ENCODE peak calls at places on chromosomes 1 and 21, in ten cellular contexts. W is NT2/D1; R is H9; E is transverse colon; F is naive thymus-derived CD4-positive, alpha-beta T cell; B is adipocyte; J is AG04450; P is colonic mucosa; Q is sigmoid colon; S is Caco-2. V is an unnamed sample.
A peak's percentile ranks its signal among the peaks of the same experiment; 100 is the strongest.

GRCh38 chr1:206450271-206450670 is 20.0 kb upstream of the IKBKE start:
- DNase-seq in Q (no peak), J (no peak), W (no peak), E (no peak), P (no peak), S (no peak), B (no peak), R (no peak), F (no peak), V (no peak)

GRCh38 chr1:75630004-75630403 is 19.1 kb upstream of the SLC44A5 start:
- DNase-seq in R (peak; percentile 47), F (no peak), E (no peak), J (no peak), P (no peak), S (no peak), Q (no peak), B (no peak), W (peak; percentile 59), V (no peak)

GRCh38 chr1:178494569-178494971 is 2.2 kb downstream of the CLEC20A start:
- DNase-seq in Q (no peak), W (no peak), S (no peak), B (no peak), P (no peak), E (no peak), R (no peak), F (no peak), J (no peak), V (no peak)

GRCh38 chr1:100785399-100786082 is 66.0 kb downstream of the VCAM1 start:
- DNase-seq in F (no peak), R (no peak), Q (no peak), P (no peak), J (no peak), B (no peak), S (no peak), E (no peak), W (no peak), V (no peak)

GRCh38 chr1:22275626-22276395 is 132.9 kb upstream of the WNT4 start:
- DNase-seq in E (peak; percentile 65), S (peak; percentile 79), Q (no peak), J (peak; percentile 10), B (peak; percentile 59), F (peak; percentile 19), P (peak; percentile 68), R (peak; percentile 81), W (peak; percentile 42), V (no peak)

GRCh38 chr21:46455575-46456385 is 2.9 kb upstream of the DIP2A start:
- DNase-seq in W (no peak), S (no peak), R (no peak), B (peak; percentile 65), J (no peak), P (no peak), F (no peak), Q (peak; percentile 54), E (peak; percentile 26), V (no peak)

GRCh38 chr21:44618504-44618903 is 6.6 kb downstream of the KRTAP10-8 start:
- DNase-seq in F (no peak), E (peak; percentile 22), R (peak; percentile 68), B (peak; percentile 21), S (no peak), Q (peak; percentile 66), P (peak; percentile 34), J (no peak), W (no peak), V (peak; percentile 41)

GRCh38 chr1:38454236-38454635 is 405.3 kb downstream of the RRAGC start:
- DNase-seq in R (no peak), S (no peak), B (no peak), F (no peak), Q (no peak), W (no peak), J (no peak), E (no peak), P (no peak), V (no peak)

GRCh38 chr1:13732971-13733667 is 33.1 kb downstream of the PRDM2 start:
- DNase-seq in S (no peak), Q (no peak), E (no peak), F (peak; percentile 65), R (no peak), J (no peak), P (no peak), B (no peak), W (no peak), V (no peak)

GRCh38 chr1:109661391-109661790 is 5.5 kb downstream of the GSTM4 start:
- DNase-seq in R (no peak), Q (no peak), E (no peak), W (no peak), J (no peak), F (no peak), B (no peak), S (no peak), P (no peak), V (no peak)

GRCh38 chr21:44552681-44553080 is 1.4 kb upstream of the KRTAP10-2 start:
- DNase-seq in P (no peak), E (no peak), R (no peak), B (no peak), W (no peak), F (no peak), S (no peak), J (no peak), Q (no peak), V (no peak)

GRCh38 chr1:22963044-22963677 is 9.5 kb downstream of the LACTBL1 start:
- DNase-seq in W (no peak), E (no peak), B (no peak), J (no peak), F (no peak), P (no peak), R (no peak), Q (no peak), S (no peak), V (no peak)

GRCh38 chr1:221487781-221488520 is 253.9 kb downstream of the DUSP10 start:
- DNase-seq in E (no peak), S (no peak), Q (no peak), P (no peak), R (no peak), F (no peak), J (peak; percentile 47), B (peak; percentile 88), W (no peak), V (no peak)

GRCh38 chr21:27954806-27955205 is 987.9 kb upstream of the ADAMTS5 start:
- DNase-seq in F (no peak), J (peak; percentile 52), P (no peak), B (peak; percentile 82), Q (no peak), E (no peak), S (no peak), R (no peak), W (peak; percentile 2), V (no peak)

GRCh38 chr21:27953328-27954045 is 986.6 kb upstream of the ADAMTS5 start:
- DNase-seq in Q (no peak), F (no peak), J (no peak), E (no peak), W (no peak), R (no peak), S (no peak), P (no peak), B (no peak), V (no peak)
- H3K9me3 ChIP-seq in Q (no peaks in the 10 kb centered on the region), F (no peaks in the 10 kb centered on the region), J (no peaks in the 10 kb centered on the region), E (no peaks in the 10 kb centered on the region), W (peaks cover 7% of the 10 kb centered on the region), R (no peaks in the 10 kb centered on the region), S (no peaks in the 10 kb centered on the region), P (no peaks in the 10 kb centered on the region), B (no peaks in the 10 kb centered on the region), V (no peaks in the 10 kb centered on the region)

GRCh38 chr1:4216231-4216630 is 316.2 kb upstream of the C1orf174 start:
- DNase-seq in J (no peak), P (no peak), Q (no peak), F (no peak), W (no peak), E (no peak), R (no peak), S (no peak), B (no peak), V (no peak)
- H3K9me3 ChIP-seq in J (peaks cover 83% of the 10 kb centered on the region), P (no peaks in the 10 kb centered on the region), Q (no peaks in the 10 kb centered on the region), F (no peaks in the 10 kb centered on the region), W (no peaks in the 10 kb centered on the region), E (no peaks in the 10 kb centered on the region), R (no peaks in the 10 kb centered on the region), S (no peaks in the 10 kb centered on the region), B (no peaks in the 10 kb centered on the region), V (no peaks in the 10 kb centered on the region)

GRCh38 chr1:239985044-239985443 is 106.6 kb upstream of the FMN2 start:
- DNase-seq in F (no peak), B (no peak), J (no peak), S (no peak), R (no peak), E (no peak), Q (no peak), W (no peak), P (no peak), V (no peak)
- H3K9me3 ChIP-seq in F (peaks cover 38% of the 10 kb centered on the region), B (peaks cover 3% of the 10 kb centered on the region), J (no peaks in the 10 kb centered on the region), S (peaks cover 18% of the 10 kb centered on the region), R (peaks cover 41% of the 10 kb centered on the region), E (no peaks in the 10 kb centered on the region), Q (no peaks in the 10 kb centered on the region), W (peaks cover 50% of the 10 kb centered on the region), P (no peaks in the 10 kb centered on the region), V (peaks cover 8% of the 10 kb centered on the region)

GRCh38 chr1:49841767-49842166 is 182.0 kb downstream of the AGBL4 start:
- DNase-seq in E (no peak), S (no peak), P (no peak), J (no peak), Q (peak; percentile 40), F (no peak), W (no peak), B (no peak), R (no peak), V (no peak)

GRCh38 chr1:49842596-49842995 is 181.2 kb downstream of the AGBL4 start:
- DNase-seq in S (no peak), Q (no peak), J (no peak), B (no peak), W (no peak), R (no peak), F (no peak), P (no peak), E (no peak), V (no peak)
- H3K9me3 ChIP-seq in S (no peaks in the 10 kb centered on the region), Q (peaks cover 22% of the 10 kb centered on the region), J (peaks cover 42% of the 10 kb centered on the region), B (peaks cover 47% of the 10 kb centered on the region), W (peaks cover 27% of the 10 kb centered on the region), R (peaks cover 82% of the 10 kb centered on the region), F (peaks cover 25% of the 10 kb centered on the region), P (no peaks in the 10 kb centered on the region), E (peaks cover 33% of the 10 kb centered on the region), V (peaks cover 52% of the 10 kb centered on the region)

DNA sequence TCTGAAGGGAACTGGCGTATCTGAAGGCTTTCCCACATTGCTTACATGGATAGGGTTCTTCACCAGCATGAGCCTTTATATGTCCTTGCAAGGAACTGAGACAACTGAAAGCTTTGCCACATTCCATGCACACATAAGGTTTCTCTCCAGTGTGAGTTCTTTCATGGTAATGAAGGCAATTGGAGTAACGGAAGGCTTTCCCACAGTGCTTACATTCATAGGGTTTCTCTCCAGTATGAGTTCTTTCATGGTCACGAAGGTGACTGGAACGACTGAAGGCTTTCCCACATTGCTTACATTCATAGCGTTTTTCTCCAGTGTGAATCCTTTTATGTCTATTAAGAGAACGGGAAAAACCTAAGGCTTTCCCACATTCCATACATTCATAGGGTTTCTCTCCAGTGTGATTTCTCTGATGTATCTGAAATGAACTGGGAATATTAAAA is 15.0 kb downstream of the ZNF124 start:
- DNase-seq in E (no peak), P (no peak), B (no peak), S (no peak), R (no peak), J (no peak), Q (no peak), F (peak; percentile 5), W (no peak), V (no peak)
- H3K9me3 ChIP-seq in E (peaks cover 91% of the 10 kb centered on the region), P (peaks cover 29% of the 10 kb centered on the region), B (peaks cover 97% of the 10 kb centered on the region), S (peaks cover 65% of the 10 kb centered on the region), R (peaks cover 58% of the 10 kb centered on the region), J (peaks cover 35% of the 10 kb centered on the region), Q (peaks cover 37% of the 10 kb centered on the region), F (peaks cover 87% of the 10 kb centered on the region), W (peaks cover 88% of the 10 kb centered on the region), V (peaks cover 100% of the 10 kb centered on the region)